ENCODE peak calls at places on chromosomes 3 and 15, in four cellular contexts. S is PC-3, R is T-helper 17 cell, X is adrenal gland. Y is an unnamed sample.

GRCh38 chr3:54969652-54970051 is 41.8 kb upstream of the LRTM1 start:
- DNase-seq in S (no peak), R (no peak), X (no peak), Y (no peak)

GRCh38 chr15:58159827-58160386 is 21.7 kb downstream of the AQP9 start:
- DNase-seq in X (no peak), S (no peak), R (no peak), Y (no peak)

GRCh38 chr3:150351398-150351797 is 56.7 kb upstream of the TSC22D2 start:
- DNase-seq in S (no peak), R (no peak), X (no peak), Y (no peak)

GRCh38 chr15:73786518-73786917 is 33.4 kb upstream of the INSYN1 start:
- DNase-seq in X (no peak), R (no peak), S (no peak), Y (peak; percentile 56)

GRCh38 chr3:54185740-54186139 is 63.4 kb downstream of the CACNA2D3 start:
- DNase-seq in X (no peak), R (no peak), S (no peak), Y (no peak)

GRCh38 chr3:70863049-70863448 is 550.6 kb upstream of the MDFIC2 start:
- DNase-seq in X (no peak), S (no peak), R (no peak), Y (no peak)

GRCh38 chr3:4996771-4997291 is 17.6 kb downstream of the BHLHE40 start:
- DNase-seq in R (no peak), S (no peak), X (no peak), Y (no peak)

GRCh38 chr3:191414286-191414685 is 46.7 kb upstream of the PYDC2 start:
- DNase-seq in X (no peak), S (no peak), R (no peak), Y (no peak)

GRCh38 chr3:55488398-55489055 is 1.4 kb upstream of the WNT5A start:
- DNase-seq in X (peak; percentile 65), S (peak; percentile 70), R (no peak), Y (peak; percentile 71)

GRCh38 chr3:76765526-76765925 is 274.4 kb upstream of the ROBO2 start:
- DNase-seq in S (no peak), R (no peak), X (no peak), Y (no peak)

GRCh38 chr15:86089422-86089821 is 9.8 kb downstream of the AGBL1 start:
- DNase-seq in S (no peak), X (no peak), R (no peak), Y (no peak)

GRCh38 chr3:46400000-46400734 is 6.7 kb downstream of the CCR5AS start:
- DNase-seq in R (no peak), S (no peak), X (no peak), Y (no peak)

GRCh38 chr3:161796312-161796711 is 299.7 kb downstream of the OTOL1 start:
- DNase-seq in X (no peak), R (no peak), S (no peak), Y (no peak)

GRCh38 chr3:111764645-111765091 is 94.4 kb upstream of the PHLDB2 start:
- DNase-seq in X (no peak), R (no peak), S (peak; percentile 63), Y (no peak)

GRCh38 chr3:187066228-187066995 is 72.9 kb downstream of the RPL39L start:
- DNase-seq in S (peak; percentile 42), X (no peak), R (no peak), Y (peak; percentile 46)

GRCh38 chr3:13657660-13658435 is 108.9 kb downstream of the FBLN2 start:
- DNase-seq in R (peak; percentile 39), S (peak; percentile 81), X (peak; percentile 47), Y (peak; percentile 79)

GRCh38 chr3:119695480-119695879 is 7.3 kb upstream of the CFAP91 start:
- DNase-seq in R (no peak), S (peak; percentile 58), X (no peak), Y (no peak)

GRCh38 chr3:4979401-4980228 is at the start of gene BHLHE40:
- DNase-seq in S (no peak), R (peak; percentile 27), X (no peak), Y (peak; percentile 38)

GRCh38 chr3:124438813-124439212 is 291.4 kb upstream of the UMPS start:
- DNase-seq in X (peak; percentile 16), S (no peak), R (no peak), Y (no peak)

GRCh38 chr15:81336568-81336967 is 12.6 kb upstream of the STARD5 start:
- DNase-seq in S (peak; percentile 64), X (peak; percentile 12), R (no peak), Y (no peak)

GRCh38 chr3:152656207-152657001 is 178.5 kb upstream of the P2RY1 start:
- DNase-seq in X (no peak), S (no peak), R (no peak), Y (no peak)

GRCh38 chr3:144942093-144942492 is 970.5 kb downstream of the DIPK2A start:
- DNase-seq in R (no peak), X (no peak), S (peak; percentile 68), Y (no peak)

GRCh38 chr15:70055601-70056051 is 42.1 kb downstream of the TLE3 start:
- DNase-seq in R (no peak), X (no peak), S (no peak), Y (no peak)

GRCh38 chr15:96345560-96346389 is 15.3 kb downstream of the NR2F2 start:
- DNase-seq in R (no peak), X (peak; percentile 91), S (peak; percentile 38), Y (peak; percentile 88)

GRCh38 chr3:62371735-62372591 is 1.4 kb downstream of the FEZF2 start:
- DNase-seq in S (no peak), X (peak; percentile 14), R (no peak), Y (no peak)
- H3K9me3 ChIP-seq in S (no peaks in the 10 kb centered on the region), X (no peaks in the 10 kb centered on the region), R (no peaks in the 10 kb centered on the region), Y (peaks cover 6% of the 10 kb centered on the region)

GRCh38 chr15:25248583-25249235 is 190.1 kb downstream of the UBE3A start:
- DNase-seq in S (no peak), X (no peak), R (no peak), Y (no peak)

GRCh38 chr15:25247418-25248030 is 191.3 kb downstream of the UBE3A start:
- DNase-seq in S (no peak), X (no peak), R (no peak), Y (no peak)

GRCh38 chr15:25250906-25251622 is 187.8 kb downstream of the UBE3A start:
- DNase-seq in R (no peak), X (no peak), S (no peak), Y (no peak)

GRCh38 chr15:25250011-25250596 is 188.7 kb downstream of the UBE3A start:
- DNase-seq in R (no peak), S (no peak), X (no peak), Y (no peak)

GRCh38 chr15:25249236-25250010 is 189.4 kb downstream of the UBE3A start:
- DNase-seq in S (no peak), X (no peak), R (no peak), Y (no peak)
- H3K9me3 ChIP-seq in S (peaks cover 10% of the 10 kb centered on the region), X (no peaks in the 10 kb centered on the region), R (no peaks in the 10 kb centered on the region), Y (peaks cover 3% of the 10 kb centered on the region)

DNA sequence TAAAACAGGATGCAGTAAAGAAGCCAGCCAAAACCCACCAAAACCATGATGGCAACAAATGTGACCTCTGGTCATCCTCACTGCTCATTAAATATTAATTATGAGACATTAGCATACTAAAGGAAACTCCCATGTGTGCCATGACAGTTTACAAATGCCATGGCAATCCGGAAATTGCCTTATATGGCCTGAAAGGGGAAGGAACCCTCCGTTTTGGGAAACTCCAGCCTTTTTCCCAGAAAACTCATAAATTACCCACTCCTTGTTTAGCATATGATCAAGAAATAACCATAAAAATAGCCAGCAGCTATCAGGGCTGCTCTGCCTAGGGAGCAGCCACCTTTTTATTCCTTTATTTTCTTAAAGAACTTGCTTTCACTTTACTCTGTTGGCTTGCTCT is 992.7 kb downstream of the NTRK3 start:
- DNase-seq in X (no peak), R (no peak), S (no peak), Y (no peak)
- H3K9me3 ChIP-seq in X (no peaks in the 10 kb centered on the region), R (no peaks in the 10 kb centered on the region), S (no peaks in the 10 kb centered on the region), Y (peaks cover 20% of the 10 kb centered on the region)

DNA sequence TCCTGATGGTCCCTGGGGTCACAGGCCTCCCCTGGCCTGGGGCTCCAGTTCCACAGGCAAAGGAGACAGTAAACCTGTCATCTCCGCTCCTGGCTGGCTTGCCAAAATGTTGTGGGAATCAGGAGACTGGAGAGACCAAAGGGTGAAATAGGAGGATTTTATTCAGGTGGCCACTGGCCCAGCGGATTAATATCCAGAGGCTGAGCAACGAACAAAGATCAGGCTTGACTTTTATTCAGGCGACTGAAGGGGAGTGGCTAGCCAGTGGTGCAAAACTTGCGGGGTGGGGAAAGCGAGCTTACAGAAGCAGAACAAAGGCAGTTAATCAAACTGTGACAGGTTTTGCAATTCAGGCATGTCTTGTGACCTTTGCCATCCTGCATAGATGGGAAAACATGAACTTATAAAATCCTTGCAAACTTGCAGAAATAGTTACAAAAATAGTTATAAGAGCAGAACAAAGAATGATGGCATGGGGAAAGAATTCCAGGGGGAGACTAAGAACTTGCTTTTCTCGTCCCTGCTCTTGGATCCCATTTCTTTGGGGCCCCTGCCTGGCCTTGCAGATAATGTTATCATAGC is 19.8 kb upstream of the ACAD9 start:
- DNase-seq in X (no peak), S (no peak), R (no peak), Y (no peak)
- H3K9me3 ChIP-seq in X (no peaks in the 10 kb centered on the region), S (peaks cover 13% of the 10 kb centered on the region), R (peaks cover 3% of the 10 kb centered on the region), Y (peaks cover 17% of the 10 kb centered on the region)

DNA sequence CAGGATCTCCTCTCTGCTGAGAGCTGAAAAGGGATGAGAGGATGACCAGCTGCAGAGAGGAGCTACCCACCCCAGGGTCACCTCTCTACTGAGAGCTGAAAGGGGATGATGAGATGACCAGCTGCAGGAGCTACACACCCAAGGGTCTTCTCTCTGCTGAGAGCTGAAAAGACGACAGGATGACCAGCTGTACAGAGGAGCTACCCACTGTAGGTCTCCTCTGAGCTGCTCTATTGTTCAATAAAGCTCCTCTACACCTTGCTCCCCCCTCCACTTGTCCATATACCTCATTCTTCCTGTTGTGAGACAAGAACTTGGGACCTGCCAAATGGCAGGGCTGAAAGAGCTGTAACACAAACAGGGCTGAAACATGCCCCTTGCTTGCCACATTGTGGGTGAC is 149.9 kb downstream of the FMN1 start:
- DNase-seq in S (no peak), R (no peak), X (no peak), Y (no peak)
- H3K9me3 ChIP-seq in S (peaks cover 40% of the 10 kb centered on the region), R (peaks cover 3% of the 10 kb centered on the region), X (no peaks in the 10 kb centered on the region), Y (peaks cover 13% of the 10 kb centered on the region)

Y was measured in HAP-1.